ENCODE peak calls at places on chromosomes 13 and 19, in four cellular contexts. J, C, D and S are unnamed samples.
A peak's percentile ranks its signal among the peaks of the same experiment; 100 is the strongest.

GRCh38 chr19:3162418-3163229 is 15.9 kb upstream of the S1PR4 start:
- DNase-seq in J (no peak), C (peak; percentile 51), D (no peak), S (no peak)

GRCh38 chr19:7434391-7434790 is 54.4 kb downstream of the PEX11G start:
- DNase-seq in J (no peak), C (no peak), D (no peak), S (no peak)

GRCh38 chr13:42592915-42593718 is 19.2 kb downstream of the TNFSF11 start:
- DNase-seq in J (no peak), C (peak; percentile 26), D (no peak), S (no peak)

GRCh38 chr13:73842621-73843020 is 291.6 kb downstream of the KLF12 start:
- DNase-seq in J (no peak), C (no peak), D (no peak), S (no peak)

GRCh38 chr19:888615-889385 is 4.2 kb downstream of the MED16 start:
- DNase-seq in J (no peak), C (no peak), D (no peak), S (no peak)

GRCh38 chr19:14055396-14055795 is 6.5 kb downstream of the PALM3 start:
- DNase-seq in J (no peak), C (no peak), D (no peak), S (no peak)

GRCh38 chr13:26646603-26647002 is 89.1 kb downstream of the WASF3 start:
- DNase-seq in J (no peak), C (peak; percentile 80), D (no peak), S (no peak)

GRCh38 chr13:80217614-80218456 is 123.1 kb downstream of the SPRY2 start:
- DNase-seq in J (no peak), C (peak; percentile 94), D (no peak), S (peak; percentile 91)

GRCh38 chr13:34148359-34148758 is 330.4 kb downstream of the RFC3 start:
- DNase-seq in J (no peak), C (no peak), D (no peak), S (no peak)

GRCh38 chr13:38819053-38819452 is 132.2 kb downstream of the FREM2 start:
- DNase-seq in J (no peak), C (no peak), D (no peak), S (no peak)

GRCh38 chr19:17001603-17002183 is 24.9 kb downstream of the CPAMD8 start:
- DNase-seq in J (no peak), C (peak; percentile 40), D (peak; percentile 80), S (no peak)

GRCh38 chr13:113360446-113360845 is 3.5 kb downstream of the GRTP1 start:
- DNase-seq in J (no peak), C (no peak), D (no peak), S (no peak)

GRCh38 chr13:20983386-20983785 is 78.0 kb downstream of the LATS2 start:
- DNase-seq in J (no peak), C (no peak), D (no peak), S (no peak)

GRCh38 chr13:102555914-102556553 is 40.8 kb upstream of the TPP2 start:
- DNase-seq in J (no peak), C (peak; percentile 53), D (no peak), S (peak; percentile 44)

DNA sequence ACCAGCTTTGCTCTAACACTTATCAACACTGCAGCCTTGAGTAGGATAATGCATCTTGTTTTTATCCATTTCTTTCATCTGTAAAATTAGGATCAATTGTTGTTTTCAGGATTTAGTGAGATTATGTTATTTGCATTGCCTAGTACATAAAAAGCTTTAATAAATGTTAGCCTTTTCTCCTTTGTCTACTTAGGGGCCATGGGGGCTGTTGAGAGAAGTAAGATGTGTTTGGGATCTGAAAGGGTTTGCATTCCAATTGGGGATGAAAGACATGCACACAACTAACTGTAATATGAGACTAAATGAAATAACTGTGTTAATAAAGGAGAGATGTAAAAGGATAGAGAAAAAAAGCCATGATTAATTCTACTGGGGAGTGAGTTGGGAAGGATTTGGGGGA is 236.1 kb downstream of the OLFM4 start:
- DNase-seq in J (no peak), C (no peak), D (no peak), S (no peak)
- H3K4me3 ChIP-seq in J (no peak overlapping the region), C (no peak overlapping the region), D (no peak overlapping the region), S (no peak overlapping the region)

GRCh38 chr13:109572389-109572788 is 214.0 kb downstream of the IRS2 start:
- DNase-seq in J (no peak), C (no peak), D (no peak), S (no peak)
- H3K4me3 ChIP-seq in J (no peak overlapping the region), C (no peak overlapping the region), D (no peak overlapping the region), S (no peak overlapping the region)

GRCh38 chr13:110617326-110618072 is 2.2 kb downstream of the NAXD start:
- DNase-seq in J (no peak), C (no peak), D (no peak), S (peak; percentile 79)
- H3K4me3 ChIP-seq in J (peak overlapping the region; percentile 80), C (no peak overlapping the region), D (no peak overlapping the region), S (no peak overlapping the region)

GRCh38 chr19:40423938-40424337 is 1.9 kb downstream of the SERTAD1 start:
- DNase-seq in J (no peak), C (no peak), D (no peak), S (no peak)
- H3K4me3 ChIP-seq in J (peak overlapping the region; percentile 97), C (no peak overlapping the region), D (no peak overlapping the region), S (peak overlapping the region; percentile 81)

GRCh38 chr19:48990400-48990799 is 2.7 kb downstream of the GYS1 start:
- DNase-seq in J (no peak), C (no peak), D (no peak), S (no peak)
- H3K4me3 ChIP-seq in J (no peak overlapping the region), C (no peak overlapping the region), D (no peak overlapping the region), S (no peak overlapping the region)

DNA sequence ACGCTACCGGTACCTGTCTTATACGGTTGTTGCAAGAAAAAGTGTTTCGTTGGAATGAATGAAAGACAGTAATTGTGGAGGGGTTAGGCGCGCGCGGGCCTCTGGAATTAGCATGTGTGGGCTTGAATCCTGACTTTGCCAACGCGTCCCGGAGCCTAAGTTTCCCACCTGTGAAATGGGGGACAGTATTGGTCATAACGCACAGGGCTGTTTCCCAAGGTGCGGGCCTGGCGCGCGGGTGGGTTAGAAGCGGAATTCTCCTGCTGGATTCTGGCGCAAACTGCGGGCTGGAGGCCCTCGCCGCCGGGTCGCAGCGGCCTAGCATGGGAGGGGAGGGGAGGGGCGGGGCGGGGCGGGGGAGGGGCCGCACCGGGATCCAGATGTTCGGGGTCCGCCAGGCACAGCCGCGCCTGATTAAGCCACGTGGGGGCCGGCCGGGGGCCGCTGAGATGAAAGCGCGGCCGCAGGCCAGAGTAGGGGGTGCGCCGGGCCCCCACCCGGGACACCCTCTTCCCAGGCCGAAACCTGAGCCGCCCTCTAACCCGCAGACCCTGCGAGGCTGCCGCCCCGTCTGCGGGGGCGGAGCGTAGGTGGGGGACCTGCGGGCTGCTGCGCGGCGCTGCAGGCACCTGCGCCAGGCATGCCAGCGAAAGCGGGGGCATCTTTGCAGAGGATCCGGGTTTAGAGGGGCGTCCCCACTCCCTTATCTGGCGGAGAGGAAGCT is 1.2 kb upstream of the TMEM59L start:
- DNase-seq in J (no peak), C (peak; percentile 42), D (no peak), S (no peak)
- H3K4me3 ChIP-seq in J (peak overlapping the region; percentile 19), C (no peak overlapping the region), D (peak overlapping the region; percentile 62), S (no peak overlapping the region)